ENCODE peak calls at places on chromosome 22, in eight cellular contexts. O is A673, Q is bronchial epithelial cell, Z is lower leg skin, V is left lung, J is RWPE2, B is foreskin fibroblast, S is epithelial cell of proximal tubule. K is an unnamed sample.

GRCh38 chr22:23518381-23519187 is 61.5 kb downstream of the IGLL1 start:
- DNase-seq in Q (no peak), Z (no peak), O (no peak), B (no peak), V (no peak), J (no peak), S (no peak), K (no peak)

GRCh38 chr22:47107431-47107830 is 345.0 kb downstream of the TBC1D22A start:
- DNase-seq in V (no peak), S (peak; percentile 37), O (no peak), B (peak; percentile 83), J (no peak), Z (no peak), Q (peak; percentile 84), K (peak; percentile 70)

GRCh38 chr22:49182416-49182815 is 645.3 kb downstream of the BRD1 start:
- DNase-seq in B (no peak), Q (no peak), V (no peak), Z (no peak), S (no peak), J (no peak), O (no peak), K (no peak)

GRCh38 chr22:46684706-46685105 is 53.3 kb downstream of the CERK start:
- DNase-seq in J (no peak), O (no peak), V (no peak), Z (no peak), S (no peak), Q (no peak), B (no peak), K (no peak)

GRCh38 chr22:49186293-49186692 is 641.4 kb downstream of the BRD1 start:
- DNase-seq in B (no peak), Q (no peak), Z (no peak), J (no peak), S (no peak), V (no peak), O (no peak), K (no peak)

GRCh38 chr22:36285545-36285944 is 32.6 kb downstream of the APOL1 start:
- DNase-seq in S (no peak), B (no peak), O (no peak), Z (no peak), J (no peak), Q (no peak), V (no peak), K (no peak)

GRCh38 chr22:36753120-36753802 is 22.7 kb downstream of the IFT27 start:
- DNase-seq in V (peak; percentile 23), Z (peak; percentile 37), S (no peak), B (no peak), O (no peak), Q (peak; percentile 74), J (peak; percentile 40), K (no peak)

GRCh38 chr22:29266564-29267461 is 968 bp downstream of the RHBDD3 start:
- DNase-seq in O (no peak), B (peak; percentile 35), V (no peak), S (no peak), J (no peak), Z (peak; percentile 86), Q (no peak), K (peak; percentile 28)

GRCh38 chr22:23684561-23685031 is 6.2 kb upstream of the RGL4 start:
- DNase-seq in O (no peak), B (peak; percentile 28), S (no peak), J (no peak), Z (no peak), V (no peak), Q (no peak), K (peak; percentile 65)

GRCh38 chr22:38327805-38328204 is 10.6 kb upstream of the CSNK1E start:
- DNase-seq in S (no peak), O (peak; percentile 30), Q (peak; percentile 95), J (peak; percentile 88), B (peak; percentile 75), Z (no peak), V (no peak), K (no peak)

GRCh38 chr22:24327827-24328226 is 57.2 kb downstream of the SPECC1L start:
- DNase-seq in V (no peak), O (peak; percentile 7), Z (no peak), S (no peak), B (no peak), Q (no peak), J (no peak), K (no peak)

GRCh38 chr22:30546616-30547015 is at the start of gene SEC14L6:
- DNase-seq in Q (no peak), S (no peak), J (no peak), V (no peak), Z (no peak), O (no peak), B (no peak), K (no peak)

GRCh38 chr22:30542811-30543188 is 3.7 kb downstream of the SEC14L6 start:
- DNase-seq in J (no peak), S (no peak), B (no peak), Z (no peak), V (no peak), Q (no peak), O (no peak), K (no peak)

GRCh38 chr22:30541979-30542810 is 4.3 kb downstream of the SEC14L6 start:
- DNase-seq in J (no peak), V (no peak), S (no peak), O (no peak), Z (no peak), B (peak; percentile 39), Q (no peak), K (peak; percentile 13)

GRCh38 chr22:30552719-30553118 is 6.2 kb upstream of the SEC14L6 start:
- DNase-seq in B (no peak), V (no peak), Z (no peak), Q (no peak), O (no peak), J (no peak), S (no peak), K (no peak)

GRCh38 chr22:30547188-30547587 is 647 bp upstream of the SEC14L6 start:
- DNase-seq in O (no peak), B (no peak), J (no peak), V (no peak), Q (no peak), S (no peak), Z (no peak), K (no peak)
- TF ChIP-seq CTCF in O (no peak), B (no peak), J (no peak), V (no peak), Q (no peak), S (no peak), Z (no peak), K (no peak)

GRCh38 chr22:17366830-17367229 is 2.4 kb upstream of the CECR2 start:
- DNase-seq in B (no peak), S (no peak), O (peak; percentile 70), Q (no peak), V (peak; percentile 50), Z (no peak), J (no peak), K (no peak)
- H3K4me3 ChIP-seq in B (no peak overlapping the region), S (no peak overlapping the region), O (no peak overlapping the region), Q (no peak overlapping the region), V (no peak overlapping the region), Z (no peak overlapping the region), J (no peak overlapping the region), K (no peak overlapping the region)

GRCh38 chr22:20392983-20393704 is 807 bp upstream of the ZNF74 start:
- DNase-seq in Q (no peak), V (no peak), B (no peak), O (no peak), S (no peak), J (no peak), Z (peak; percentile 64), K (no peak)

GRCh38 chr22:20395897-20396287 is 1.9 kb downstream of the ZNF74 start:
- DNase-seq in Q (no peak), B (no peak), Z (no peak), J (no peak), S (no peak), O (no peak), V (no peak), K (no peak)

GRCh38 chr22:20395181-20395896 is 1.4 kb downstream of the ZNF74 start:
- DNase-seq in S (no peak), Z (peak; percentile 79), J (no peak), B (no peak), Q (no peak), O (no peak), V (no peak), K (no peak)

GRCh38 chr22:20391222-20391621 is 2.7 kb upstream of the ZNF74 start:
- DNase-seq in V (no peak), Q (no peak), J (no peak), Z (peak; percentile 68), B (no peak), S (no peak), O (no peak), K (no peak)

GRCh38 chr22:20393705-20394476 is at the start of gene ZNF74:
- DNase-seq in B (peak; percentile 97), S (peak; percentile 37), V (peak; percentile 91), Z (peak; percentile 97), O (peak; percentile 97), J (no peak), Q (peak; percentile 82), K (peak; percentile 93)
- TF ChIP-seq CTCF in B (no peak), S (no peak), V (no peak), Z (no peak), O (no peak), J (no peak), Q (no peak), K (no peak)

GRCh38 chr22:40651563-40652501 is 15.3 kb upstream of the MRTFA start:
- DNase-seq in Z (peak; percentile 99), S (peak; percentile 86), V (peak; percentile 95), B (peak; percentile 100), Q (peak; percentile 99), J (peak; percentile 98), O (peak; percentile 98), K (peak; percentile 100)
- H3K4me3 ChIP-seq in Z (peak overlapping the region; percentile 32), S (peak overlapping the region; percentile 67), V (peak overlapping the region; percentile 29), B (peak overlapping the region; percentile 61), Q (peak overlapping the region; percentile 48), J (peak overlapping the region; percentile 44), O (peak overlapping the region; percentile 69), K (peak overlapping the region; percentile 66)

DNA sequence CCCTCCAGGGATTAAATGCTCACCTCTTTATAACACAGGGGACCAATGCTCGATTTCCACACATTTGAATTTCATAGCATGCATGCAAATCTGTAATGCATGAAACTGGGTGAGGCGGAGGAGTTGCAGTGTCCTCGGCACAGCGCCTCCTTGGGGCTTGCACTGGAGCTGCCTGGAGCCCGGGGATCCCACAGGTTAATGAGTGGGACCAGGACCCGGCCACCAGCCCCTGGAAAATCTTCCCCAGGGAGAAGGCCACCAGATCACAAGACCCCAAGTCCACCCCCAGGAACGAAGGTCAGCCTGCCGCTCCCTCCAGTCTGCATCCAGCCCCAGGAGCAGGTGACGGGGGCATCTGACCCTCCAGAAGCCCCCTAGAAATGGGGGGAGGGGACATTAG is 119.1 kb downstream of the MN1 start:
- DNase-seq in O (peak; percentile 21), Z (no peak), S (no peak), J (no peak), Q (no peak), V (no peak), B (no peak), K (no peak)
- TF ChIP-seq CTCF in O (peak; percentile 58), Z (no peak), S (no peak), J (no peak), Q (peak; percentile 22), V (no peak), B (peak; percentile 16), K (peak; percentile 28)

GRCh38 chr22:43923631-43924548 is at the start of gene PNPLA3:
- DNase-seq in Z (peak; percentile 98), J (peak; percentile 93), S (no peak), O (peak; percentile 92), V (peak; percentile 91), Q (peak; percentile 62), B (peak; percentile 95), K (peak; percentile 84)
- H3K4me3 ChIP-seq in Z (peak within 1 kb of the TSS; percentile 25), J (peak within 1 kb of the TSS; percentile 72), S (peak within 1 kb of the TSS; percentile 82), O (peak within 1 kb of the TSS; percentile 80), V (peak within 1 kb of the TSS; percentile 57), Q (peak within 1 kb of the TSS; percentile 52), B (peak within 1 kb of the TSS; percentile 78), K (peak within 1 kb of the TSS; percentile 74)

K was measured in fibroblast of pulmonary artery.